ENCODE peak calls at places on chromosome 5, in nine cellular contexts. R is fibroblast of lung; V is heart left ventricle; I is fibroblast of mammary gland; D is tibial nerve; H is epithelial cell of esophagus; T is CD4-positive, alpha-beta memory T cell; M is foreskin fibroblast; E is IMR-90. O is an unnamed sample.

GRCh38 chr5:4570047-4571015 is 569.8 kb upstream of the ADAMTS16 start:
- DNase-seq in R (peak; percentile 64), M (no peak), T (no peak), V (no peak), E (no peak), I (no peak), H (peak; percentile 53), D (no peak), O (no peak)

GRCh38 chr5:57692582-57693487 is 210.2 kb upstream of the ACTBL2 start:
- DNase-seq in T (no peak), D (peak; percentile 58), V (peak; percentile 58), E (peak; percentile 94), M (peak; percentile 95), R (peak; percentile 95), H (peak; percentile 91), I (peak; percentile 98), O (peak; percentile 91)

GRCh38 chr5:125412561-125413535 is 666.4 kb upstream of the ZNF608 start:
- DNase-seq in R (peak; percentile 94), T (no peak), V (peak; percentile 46), E (peak; percentile 91), H (peak; percentile 75), I (peak; percentile 80), D (peak; percentile 10), M (peak; percentile 93), O (peak; percentile 42)

GRCh38 chr5:128536861-128537305 is 1.2 kb downstream of the FBN2 start:
- DNase-seq in E (peak; percentile 30), D (no peak), T (no peak), M (peak; percentile 40), V (no peak), H (peak; percentile 59), R (peak; percentile 21), I (peak; percentile 39), O (no peak)

GRCh38 chr5:95283022-95283615 is 1.8 kb downstream of the MCTP1 start:
- DNase-seq in V (no peak), T (no peak), M (no peak), R (no peak), D (no peak), H (no peak), I (no peak), E (no peak), O (no peak)

GRCh38 chr5:91033370-91033769 is 349.7 kb downstream of the ARRDC3 start:
- DNase-seq in V (no peak), T (no peak), H (no peak), E (no peak), M (no peak), D (no peak), R (no peak), I (no peak), O (no peak)

GRCh38 chr5:37723147-37723961 is 116.5 kb downstream of the GDNF start:
- DNase-seq in R (peak; percentile 71), V (no peak), M (no peak), E (no peak), H (peak; percentile 14), I (peak; percentile 30), D (no peak), T (no peak), O (no peak)

GRCh38 chr5:38889424-38889823 is 43.6 kb downstream of the OSMR start:
- DNase-seq in R (no peak), M (no peak), I (no peak), V (no peak), T (no peak), E (no peak), D (no peak), H (no peak), O (no peak)

GRCh38 chr5:83567741-83568530 is 96.4 kb downstream of the VCAN start:
- DNase-seq in I (peak; percentile 96), H (peak; percentile 69), V (no peak), D (peak; percentile 16), R (peak; percentile 98), T (no peak), M (peak; percentile 81), E (peak; percentile 93), O (no peak)

GRCh38 chr5:13913962-13914361 is 30.5 kb downstream of the DNAH5 start:
- DNase-seq in T (no peak), D (no peak), R (no peak), E (no peak), I (no peak), H (peak; percentile 82), M (no peak), V (no peak), O (no peak)

DNA sequence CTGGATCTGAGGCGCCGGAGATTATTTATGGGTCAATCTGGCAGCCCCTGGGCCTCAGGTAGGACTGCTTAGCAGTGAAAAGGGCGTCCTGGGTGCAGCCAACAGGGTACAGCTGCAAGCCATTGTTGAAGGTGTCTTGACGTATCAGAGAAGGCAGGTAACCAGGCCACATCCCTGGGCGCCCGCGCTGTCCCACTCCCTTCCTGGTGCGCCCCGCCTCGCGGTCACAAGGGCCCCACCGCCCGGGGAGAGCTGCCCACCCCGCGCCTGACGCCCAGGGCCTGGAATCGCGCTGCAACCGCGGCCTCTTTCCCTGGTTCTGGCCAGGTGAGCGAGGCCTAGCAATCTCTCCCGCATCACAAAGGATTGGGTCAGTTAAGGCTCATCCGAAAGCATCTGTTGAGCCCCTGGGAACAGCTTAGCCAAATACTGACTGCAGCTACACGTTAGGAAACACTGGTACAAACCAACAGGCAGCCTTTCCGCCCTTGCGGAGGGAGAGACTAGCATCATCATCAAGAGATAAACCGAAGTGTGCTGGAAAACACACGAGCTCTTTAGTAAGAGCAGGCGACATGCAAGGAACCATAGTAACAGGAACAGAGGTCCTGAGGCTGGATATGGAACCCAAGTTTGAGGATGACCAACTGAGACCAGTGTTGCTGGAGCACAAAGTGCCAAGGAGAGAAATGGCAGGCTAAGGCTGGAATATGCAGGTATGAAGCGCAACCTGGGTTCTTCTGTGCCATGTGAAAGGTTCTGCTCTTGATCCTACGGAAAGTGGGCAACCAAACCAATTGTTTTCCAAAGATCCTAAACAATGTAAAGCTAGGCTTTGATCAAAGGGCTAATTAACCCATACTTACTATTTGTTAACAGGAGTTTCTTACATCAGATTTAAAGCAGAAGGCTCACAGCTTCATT is 3.5 kb downstream of the RPS23 start:
- DNase-seq in T (no peak), D (no peak), E (no peak), V (no peak), M (no peak), H (no peak), I (peak; percentile 35), R (no peak), O (no peak)
- H3K4me3 ChIP-seq in T (no peak overlapping the region), D (no peak overlapping the region), E (no peak overlapping the region), V (no peak overlapping the region), M (no peak overlapping the region), H (no peak overlapping the region), I (no peak overlapping the region), R (no peak overlapping the region), O (no peak overlapping the region)

GRCh38 chr5:168121138-168121494 is 170.3 kb upstream of the WWC1 start:
- DNase-seq in M (no peak), H (no peak), R (no peak), T (no peak), I (no peak), E (no peak), V (no peak), D (no peak), O (no peak)
- H3K4me3 ChIP-seq in M (no peak overlapping the region), H (no peak overlapping the region), R (no peak overlapping the region), T (no peak overlapping the region), I (no peak overlapping the region), E (no peak overlapping the region), V (no peak overlapping the region), D (no peak overlapping the region), O (no peak overlapping the region)

GRCh38 chr5:153362026-153362425 is 128.4 kb upstream of the GRIA1 start:
- DNase-seq in M (no peak), E (no peak), D (no peak), V (no peak), I (no peak), H (no peak), R (no peak), T (no peak), O (no peak)
- H3K4me3 ChIP-seq in M (no peak overlapping the region), E (no peak overlapping the region), D (no peak overlapping the region), V (no peak overlapping the region), I (no peak overlapping the region), H (no peak overlapping the region), R (no peak overlapping the region), T (no peak overlapping the region), O (no peak overlapping the region)

DNA sequence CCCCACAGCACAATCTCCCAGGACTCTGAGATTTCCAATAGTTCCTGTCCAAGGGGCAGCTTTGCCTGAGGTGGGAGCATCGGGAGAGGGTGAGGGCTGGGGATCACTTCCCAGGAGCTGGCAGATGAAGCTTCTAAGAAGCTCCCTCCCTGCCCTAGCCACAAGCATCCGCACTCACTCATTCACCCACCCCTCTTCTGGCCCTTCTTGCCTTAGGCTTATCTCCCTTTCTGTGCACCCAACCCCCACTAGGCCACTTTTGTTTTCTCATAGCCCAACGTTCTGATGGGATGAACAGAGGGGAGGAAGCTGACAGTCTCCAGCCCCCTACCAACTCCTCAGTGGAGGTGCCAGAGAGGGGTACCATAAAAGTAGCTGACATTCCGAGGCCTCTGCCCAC is 3.7 kb upstream of the PCDH1 start:
- DNase-seq in R (no peak), V (no peak), M (no peak), I (no peak), E (no peak), D (no peak), T (no peak), H (no peak), O (peak; percentile 41)
- H3K4me3 ChIP-seq in R (no peak overlapping the region), V (no peak overlapping the region), M (no peak overlapping the region), I (no peak overlapping the region), E (no peak overlapping the region), D (no peak overlapping the region), T (no peak overlapping the region), H (no peak overlapping the region), O (no peak overlapping the region)

DNA sequence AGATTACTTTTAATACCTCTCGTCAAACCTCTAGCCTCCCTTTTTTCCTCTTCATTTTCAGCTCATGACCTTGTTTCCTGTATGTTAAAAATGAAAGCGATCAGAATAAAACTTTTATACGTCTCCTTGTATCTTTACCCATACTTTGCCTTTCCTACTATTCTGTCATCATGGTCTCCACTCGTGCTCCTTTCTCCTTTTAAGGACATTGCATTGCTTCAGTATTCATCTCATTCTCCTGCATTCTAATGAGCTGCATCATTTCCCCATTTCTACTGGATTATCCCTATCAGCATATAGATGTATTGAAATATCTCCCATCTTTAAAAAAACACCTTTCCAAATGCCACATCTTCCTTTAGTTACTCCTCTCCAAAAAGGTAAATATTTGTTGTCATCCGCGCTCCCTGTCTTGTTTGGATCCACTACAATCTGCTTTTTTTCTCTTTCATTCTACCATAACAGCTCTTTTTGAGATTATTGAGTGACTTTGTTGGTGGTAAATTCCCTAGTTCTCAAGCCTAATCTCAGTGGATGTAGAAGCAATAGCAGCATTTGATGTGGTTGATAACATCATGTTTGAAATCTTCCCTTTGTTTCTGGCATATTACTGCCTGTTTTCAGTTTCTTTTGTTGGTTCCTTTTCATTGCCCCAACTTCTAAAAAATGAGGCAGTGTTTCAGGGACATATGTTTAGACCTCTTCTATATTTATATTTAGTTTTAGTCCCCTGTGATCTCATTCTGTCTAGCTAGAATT is 8.7 kb downstream of the CDC42SE2 start:
- DNase-seq in D (no peak), V (no peak), M (no peak), H (no peak), E (peak; percentile 59), I (no peak), T (peak; percentile 64), R (peak; percentile 36), O (no peak)
- H3K4me3 ChIP-seq in D (no peak overlapping the region), V (no peak overlapping the region), M (no peak overlapping the region), H (no peak overlapping the region), E (no peak overlapping the region), I (no peak overlapping the region), T (peak overlapping the region; percentile 34), R (no peak overlapping the region), O (no peak overlapping the region)